ENCODE peak calls at places on chromosomes 5 and 9, in five cellular contexts. W is epithelial cell of proximal tubule, C is GM12864, R is transverse colon, E is ovary. L is an unnamed sample.

GRCh38 chr5:112294126-112294525 is 125.0 kb downstream of the EPB41L4A start:
- DNase-seq in W (no peak), C (no peak), R (no peak), E (no peak), L (no peak)

GRCh38 chr9:124239249-124240073 is 18.3 kb upstream of the NEK6 start:
- DNase-seq in W (no peak), C (peak; percentile 65), R (no peak), E (no peak), L (peak; percentile 60)

GRCh38 chr5:160165137-160166068 is 46.2 kb upstream of the PWWP2A start:
- DNase-seq in W (peak; percentile 89), C (no peak), R (peak; percentile 77), E (peak; percentile 96), L (no peak)

GRCh38 chr5:171749365-171749764 is 36.3 kb upstream of the SMIM23 start:
- DNase-seq in W (no peak), C (no peak), R (no peak), E (no peak), L (no peak)

GRCh38 chr5:140794594-140795258 is at the start of gene PCDHA2:
- DNase-seq in W (no peak), C (no peak), R (no peak), E (no peak), L (no peak)

GRCh38 chr5:107542428-107542827 is 128.3 kb downstream of the EFNA5 start:
- DNase-seq in W (peak; percentile 86), C (no peak), R (peak; percentile 44), E (peak; percentile 76), L (peak; percentile 10)

GRCh38 chr5:133364916-133365315 is 247.4 kb downstream of the FSTL4 start:
- DNase-seq in W (no peak), C (no peak), R (no peak), E (no peak), L (no peak)

GRCh38 chr5:74541381-74541781 is 99.1 kb downstream of the ENC1 start:
- DNase-seq in W (no peak), C (no peak), R (no peak), E (no peak), L (no peak)

GRCh38 chr5:110105692-110106091 is 416.0 kb downstream of the MAN2A1 start:
- DNase-seq in W (peak; percentile 35), C (no peak), R (no peak), E (no peak), L (no peak)

GRCh38 chr9:71655141-71655540 is 113.2 kb downstream of the CEMIP2 start:
- DNase-seq in W (no peak), C (no peak), R (no peak), E (no peak), L (no peak)

GRCh38 chr9:34992376-34992951 is 2.9 kb downstream of the DNAJB5 start:
- DNase-seq in W (peak; percentile 59), C (no peak), R (peak; percentile 26), E (peak; percentile 57), L (no peak)

GRCh38 chr5:1436681-1437080 is 8.6 kb downstream of the SLC6A3 start:
- DNase-seq in W (no peak), C (no peak), R (no peak), E (no peak), L (no peak)

GRCh38 chr9:113622600-113623400 is 159.3 kb downstream of the RGS3 start:
- DNase-seq in W (peak; percentile 95), C (peak; percentile 29), R (no peak), E (peak; percentile 35), L (peak; percentile 58)

GRCh38 chr5:147223951-147224791 is 10.7 kb upstream of the STK32A start:
- DNase-seq in W (no peak), C (no peak), R (peak; percentile 16), E (no peak), L (peak; percentile 34)

GRCh38 chr9:89619019-89619418 is 14.2 kb downstream of the GADD45G start:
- DNase-seq in W (no peak), C (no peak), R (no peak), E (no peak), L (no peak)
- TF ChIP-seq CTCF in W (no peak), C (no peak), R (no peak), E (no peak), L (no peak)

DNA sequence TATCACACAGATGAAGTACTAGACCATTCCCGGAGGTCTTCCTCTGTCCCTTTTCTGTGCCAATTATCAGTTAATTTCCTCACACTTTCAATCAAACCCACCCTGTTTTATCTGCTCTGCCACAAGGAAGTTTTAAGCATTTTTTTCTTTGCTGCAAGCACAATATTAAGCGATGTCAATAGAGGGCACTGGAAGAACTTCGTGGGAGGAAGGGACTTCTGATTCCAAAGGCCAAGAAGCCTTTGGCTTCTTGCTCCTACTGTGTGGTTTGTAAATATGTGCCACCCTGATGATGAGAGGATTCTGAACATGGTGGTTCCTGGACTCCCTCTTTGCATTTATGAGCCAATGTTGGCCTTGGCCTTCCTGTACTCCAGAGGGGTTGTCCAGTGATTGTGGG is 1712.5 kb upstream of the C9orf72 start:
- DNase-seq in W (no peak), C (no peak), R (no peak), E (no peak), L (no peak)
- TF ChIP-seq CTCF in W (no peak), C (no peak), R (no peak), E (no peak), L (no peak)

GRCh38 chr9:92140074-92140753 is 25.0 kb upstream of the SPTLC1 start:
- DNase-seq in W (no peak), C (no peak), R (peak; percentile 78), E (peak; percentile 88), L (peak; percentile 85)
- TF ChIP-seq CTCF in W (peak; percentile 96), C (peak; percentile 98), R (peak; percentile 95), E (peak; percentile 83), L (peak; percentile 95)

GRCh38 chr5:164597293-164597900 is 1092.0 kb downstream of the MAT2B start:
- DNase-seq in W (no peak), C (no peak), R (no peak), E (no peak), L (peak; percentile 18)
- TF ChIP-seq CTCF in W (peak; percentile 51), C (peak; percentile 53), R (no peak), E (no peak), L (peak; percentile 27)

GRCh38 chr5:162603399-162603798 is 535.8 kb downstream of the GABRG2 start:
- DNase-seq in W (no peak), C (no peak), R (no peak), E (no peak), L (no peak)

DNA sequence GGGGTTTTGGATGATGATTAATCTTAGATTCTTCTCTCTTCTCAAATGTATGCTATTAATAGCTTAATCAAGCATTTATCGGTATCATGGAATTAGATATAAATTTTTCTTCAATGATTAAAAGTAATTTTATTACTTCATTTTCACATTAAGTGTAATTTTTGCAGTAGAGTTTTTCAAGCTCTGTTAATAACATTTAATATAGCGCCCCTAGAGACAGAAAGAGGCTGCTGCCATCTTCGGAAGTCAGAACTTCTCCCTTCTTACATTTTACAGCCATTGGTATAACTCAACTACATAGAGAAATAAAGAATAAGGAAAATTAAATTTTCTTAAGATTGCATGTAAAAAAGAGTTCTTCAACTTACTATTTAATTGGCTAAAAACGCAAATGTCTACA is 540.3 kb downstream of the GABRG2 start:
- DNase-seq in W (no peak), C (no peak), R (no peak), E (no peak), L (no peak)
- TF ChIP-seq CTCF in W (peak; percentile 47), C (no peak), R (no peak), E (no peak), L (no peak)

GRCh38 chr5:179187229-179187678 is 127.1 kb downstream of the ZNF354C start:
- DNase-seq in W (no peak), C (no peak), R (no peak), E (no peak), L (no peak)
- TF ChIP-seq CTCF in W (no peak), C (no peak), R (no peak), E (no peak), L (no peak)

GRCh38 chr5:143023447-143024096 is 253.4 kb downstream of the ARHGAP26 start:
- DNase-seq in W (no peak), C (peak; percentile 71), R (peak; percentile 18), E (peak; percentile 42), L (peak; percentile 30)
- TF ChIP-seq CTCF in W (no peak), C (peak; percentile 16), R (no peak), E (no peak), L (no peak)

DNA sequence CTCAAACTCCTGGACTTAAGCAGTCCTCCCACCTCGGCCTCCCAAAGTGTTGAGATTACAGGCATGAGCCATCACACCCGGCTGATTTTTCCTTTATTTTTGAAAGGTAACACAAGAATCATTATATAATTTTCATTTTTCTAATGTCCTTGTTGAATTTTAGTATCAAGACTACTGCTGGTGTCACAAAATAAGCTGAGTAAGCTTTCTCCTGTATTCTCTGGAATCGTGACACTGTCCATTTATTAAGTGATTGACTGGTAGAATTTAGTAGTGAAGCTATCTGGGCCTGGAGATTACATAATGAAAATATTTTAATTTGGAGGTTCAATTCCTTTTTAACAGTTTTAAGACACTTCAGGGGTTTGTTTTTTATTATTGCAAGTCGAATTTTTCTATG is 9.5 kb downstream of the CDK20 start:
- DNase-seq in W (no peak), C (no peak), R (no peak), E (no peak), L (no peak)
- TF ChIP-seq CTCF in W (no peak), C (no peak), R (no peak), E (no peak), L (no peak)

GRCh38 chr5:170508660-170509322 is 5.0 kb downstream of the KCNIP1 start:
- DNase-seq in W (no peak), C (no peak), R (no peak), E (no peak), L (no peak)
- TF ChIP-seq CTCF in W (peak; percentile 45), C (no peak), R (no peak), E (no peak), L (no peak)

GRCh38 chr5:116280149-116280803 is 195.5 kb downstream of the COMMD10 start:
- DNase-seq in W (no peak), C (no peak), R (no peak), E (no peak), L (no peak)
- TF ChIP-seq CTCF in W (no peak), C (no peak), R (no peak), E (no peak), L (no peak)

L was measured in GM20000.